ENCODE peak calls at places on chromosome 21, in nine cellular contexts. M, O, P, W, R, A, E, K and Y are unnamed samples.

GRCh38 chr21:40562603-40563002 is 284.4 kb downstream of the DSCAM start:
- DNase-seq in M (no peak), O (no peak), P (no peak), W (no peak), R (no peak), A (no peak), E (no peak), K (no peak), Y (no peak)

GRCh38 chr21:41328660-41329300 is 12.2 kb downstream of the FAM3B start:
- DNase-seq in M (no peak), O (no peak), P (no peak), W (no peak), R (no peak), A (no peak), E (no peak), K (no peak), Y (no peak)

GRCh38 chr21:44013380-44014088 is 1.4 kb downstream of the TRAPPC10 start:
- DNase-seq in M (no peak), O (no peak), P (no peak), W (no peak), R (no peak), A (no peak), E (no peak), K (no peak), Y (no peak)

GRCh38 chr21:33238146-33238545 is 8.4 kb downstream of the IFNAR2 start:
- DNase-seq in M (no peak), O (no peak), P (no peak), W (no peak), R (no peak), A (no peak), E (no peak), K (no peak), Y (no peak)

GRCh38 chr21:28762357-28762735 is 230.3 kb downstream of the LTN1 start:
- DNase-seq in M (no peak), O (no peak), P (no peak), W (no peak), R (no peak), A (no peak), E (no peak), K (no peak), Y (no peak)

GRCh38 chr21:41435728-41436127 is 9.7 kb downstream of the MX1 start:
- DNase-seq in M (no peak), O (no peak), P (no peak), W (no peak), R (no peak), A (no peak), E (no peak), K (peak), Y (no peak)

GRCh38 chr21:42061195-42061865 is 9.8 kb upstream of the UMODL1 start:
- DNase-seq in M (no peak), O (peak), P (peak), W (peak), R (no peak), A (no peak), E (no peak), K (no peak), Y (no peak)

GRCh38 chr21:46634427-46634826 is 1.0 kb upstream of the PRMT2 start:
- DNase-seq in M (no peak), O (no peak), P (no peak), W (peak), R (no peak), A (no peak), E (no peak), K (no peak), Y (no peak)

GRCh38 chr21:43925096-43925481 is 60.1 kb downstream of the AGPAT3 start:
- DNase-seq in M (no peak), O (no peak), P (no peak), W (no peak), R (no peak), A (no peak), E (no peak), K (no peak), Y (no peak)

GRCh38 chr21:36948686-36949085 is 17.8 kb downstream of the HLCS start:
- DNase-seq in M (peak), O (no peak), P (no peak), W (no peak), R (no peak), A (no peak), E (no peak), K (no peak), Y (peak)

GRCh38 chr21:42676799-42677198 is 23.4 kb downstream of the PDE9A start:
- DNase-seq in M (no peak), O (no peak), P (no peak), W (no peak), R (no peak), A (no peak), E (no peak), K (no peak), Y (no peak)

GRCh38 chr21:20999567-21000169 is 1.5 kb downstream of the NCAM2 start:
- DNase-seq in M (peak), O (peak), P (no peak), W (no peak), R (no peak), A (no peak), E (no peak), K (peak), Y (no peak)

GRCh38 chr21:29307718-29308455 is 9.2 kb downstream of the BACH1 start:
- DNase-seq in M (no peak), O (no peak), P (no peak), W (no peak), R (no peak), A (no peak), E (no peak), K (no peak), Y (no peak)

GRCh38 chr21:40640427-40640826 is 206.5 kb downstream of the DSCAM start:
- DNase-seq in M (no peak), O (no peak), P (no peak), W (no peak), R (no peak), A (no peak), E (no peak), K (no peak), Y (no peak)

GRCh38 chr21:28247454-28248020 is 745.1 kb downstream of the LTN1 start:
- DNase-seq in M (no peak), O (no peak), P (no peak), W (no peak), R (no peak), A (no peak), E (no peak), K (no peak), Y (no peak)

GRCh38 chr21:31198575-31198974 is 145.5 kb downstream of the TIAM1 start:
- DNase-seq in M (no peak), O (peak), P (no peak), W (no peak), R (no peak), A (peak), E (no peak), K (no peak), Y (no peak)

GRCh38 chr21:14768042-14768441 is 221.9 kb upstream of the SAMSN1 start:
- DNase-seq in M (no peak), O (no peak), P (no peak), W (no peak), R (no peak), A (no peak), E (no peak), K (no peak), Y (no peak)

GRCh38 chr21:14771587-14771986 is 225.5 kb upstream of the SAMSN1 start:
- DNase-seq in M (no peak), O (no peak), P (no peak), W (no peak), R (no peak), A (no peak), E (no peak), K (no peak), Y (no peak)

DNA sequence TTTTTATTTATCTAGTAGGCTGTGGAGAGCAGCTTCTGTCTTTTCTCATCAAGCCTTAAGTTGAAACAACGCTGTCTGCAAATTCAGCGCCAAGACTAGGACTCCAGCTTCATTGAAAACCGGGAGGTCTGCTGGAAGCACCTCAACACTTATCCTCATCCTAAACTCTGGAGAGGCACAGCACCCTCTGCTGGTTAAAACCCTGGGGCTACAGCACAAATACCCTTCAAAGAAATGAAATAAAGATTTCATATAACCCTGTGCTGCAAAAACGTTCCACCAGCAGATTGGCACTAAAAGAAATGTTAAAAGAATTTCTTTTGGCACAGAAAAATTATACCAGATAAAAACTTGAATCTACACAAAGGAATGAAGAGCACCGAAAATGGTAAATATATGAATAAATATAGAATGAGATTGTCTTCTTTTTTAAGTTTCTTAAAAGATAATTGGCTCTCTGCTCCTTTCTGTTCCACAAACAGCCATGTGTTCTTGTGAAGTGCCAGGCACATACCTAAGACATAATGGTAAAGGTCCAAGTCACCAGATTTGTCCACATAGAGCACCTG is 227.7 kb upstream of the SAMSN1 start:
- DNase-seq in M (no peak), O (peak), P (peak), W (no peak), R (peak), A (no peak), E (peak), K (peak), Y (no peak)
- TF ChIP-seq CTCF in M (no peak), O (peak), P (peak), W (peak), R (peak), A (no peak), E (no peak), K (peak), Y (no peak)

GRCh38 chr21:38388684-38389676 is 109.3 kb downstream of the ERG start:
- DNase-seq in M (no peak), O (no peak), P (no peak), W (no peak), R (no peak), A (no peak), E (no peak), K (no peak), Y (no peak)
- TF ChIP-seq CTCF in M (no peak), O (no peak), P (no peak), W (no peak), R (no peak), A (no peak), E (no peak), K (no peak), Y (no peak)

GRCh38 chr21:25024639-25025038 is 582.6 kb downstream of the MRPL39 start:
- DNase-seq in M (no peak), O (no peak), P (no peak), W (no peak), R (no peak), A (no peak), E (no peak), K (no peak), Y (no peak)
- TF ChIP-seq CTCF in M (no peak), O (no peak), P (no peak), W (no peak), R (no peak), A (no peak), E (no peak), K (no peak), Y (no peak)

DNA sequence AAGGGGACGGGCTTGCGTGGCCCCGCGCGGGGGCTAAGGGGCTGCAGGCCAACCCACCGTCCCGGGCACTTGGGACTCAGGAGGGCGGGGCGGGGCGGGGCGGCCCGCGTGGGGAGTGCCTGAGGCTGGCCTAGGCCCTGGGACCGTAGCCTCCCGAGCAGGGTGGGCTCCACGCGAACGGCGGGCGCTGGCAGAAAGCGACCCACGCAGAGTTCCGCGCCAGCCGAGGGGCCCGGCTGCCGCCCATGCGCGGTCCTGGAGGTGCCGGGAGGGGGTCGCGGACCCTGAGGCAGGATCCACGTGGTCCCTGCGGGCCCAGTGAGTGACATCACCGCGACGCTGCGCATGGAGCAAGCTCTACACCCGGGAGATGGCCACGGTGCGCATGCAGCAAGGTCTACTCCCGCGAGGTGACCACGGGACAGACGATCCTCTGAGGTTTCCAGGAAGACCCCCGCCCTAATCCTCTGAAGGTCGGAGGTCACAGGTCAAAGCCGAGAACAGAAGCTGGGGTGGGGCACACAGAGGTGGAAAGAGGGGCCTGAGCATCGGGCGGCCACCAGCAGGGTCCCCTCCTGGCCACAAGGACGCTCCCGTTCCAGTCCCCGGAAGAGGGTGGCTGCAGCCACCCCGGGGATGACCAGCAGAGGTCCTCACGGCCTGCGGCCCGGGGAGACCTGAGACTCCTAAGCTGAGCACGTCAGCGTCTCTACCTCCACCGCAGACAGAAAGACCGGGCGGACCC is 13.5 kb upstream of the SLC19A1 start:
- DNase-seq in M (peak), O (peak), P (peak), W (peak), R (peak), A (peak), E (peak), K (peak), Y (peak)
- TF ChIP-seq CTCF in M (peak), O (peak), P (no peak), W (peak), R (peak), A (peak), E (peak), K (peak), Y (peak)